ENCODE peak calls at places on chromosomes 4 and X, in eight cellular contexts. Z, V, S, Y, G, X, E and M are unnamed samples.

GRCh38 chr4:169243808-169244207 is 26.9 kb downstream of the SH3RF1 start:
- DNase-seq in Z (no peak), V (no peak), S (peak; percentile 58), Y (no peak), G (no peak), X (peak; percentile 27), E (no peak), M (peak; percentile 34)

GRCh38 chr4:55214172-55214571 is 88.8 kb upstream of the KDR start:
- DNase-seq in Z (no peak), V (no peak), S (peak; percentile 2), Y (no peak), G (no peak), X (no peak), E (no peak), M (no peak)

GRCh38 chrX:103730147-103730546 is 19.4 kb downstream of the TMEM31 start:
- DNase-seq in Z (no peak), V (no peak), S (no peak), Y (no peak), G (no peak), X (no peak), E (no peak), M (no peak)

GRCh38 chr4:69773443-69773842 is 13.0 kb upstream of the SULT1B1 start:
- DNase-seq in Z (no peak), V (no peak), S (no peak), Y (no peak), G (no peak), X (no peak), E (no peak), M (no peak)

GRCh38 chr4:74118600-74119351 is 19.8 kb upstream of the CXCL2 start:
- DNase-seq in Z (no peak), V (no peak), S (no peak), Y (no peak), G (no peak), X (no peak), E (no peak), M (no peak)

GRCh38 chr4:77465271-77465670 is 140.3 kb upstream of the CXCL13 start:
- DNase-seq in Z (no peak), V (no peak), S (peak; percentile 4), Y (peak; percentile 19), G (peak; percentile 47), X (no peak), E (no peak), M (no peak)

GRCh38 chrX:23901805-23902204 is 5.9 kb downstream of the APOO start:
- DNase-seq in Z (no peak), V (peak; percentile 59), S (peak; percentile 47), Y (peak; percentile 52), G (no peak), X (peak; percentile 88), E (no peak), M (peak; percentile 45)

GRCh38 chr4:184064877-184065276 is 152.8 kb downstream of the ENPP6 start:
- DNase-seq in Z (no peak), V (no peak), S (no peak), Y (no peak), G (peak; percentile 91), X (no peak), E (no peak), M (no peak)

GRCh38 chr4:163611172-163611571 is 116.7 kb downstream of the TMA16 start:
- DNase-seq in Z (no peak), V (no peak), S (no peak), Y (no peak), G (no peak), X (no peak), E (no peak), M (no peak)

GRCh38 chr4:73668806-73669205 is 48.6 kb upstream of the RASSF6 start:
- DNase-seq in Z (no peak), V (no peak), S (peak; percentile 60), Y (no peak), G (no peak), X (no peak), E (no peak), M (no peak)

GRCh38 chrX:133190877-133191738 is 27.0 kb downstream of the TFDP3 start:
- DNase-seq in Z (no peak), V (no peak), S (no peak), Y (no peak), G (no peak), X (peak; percentile 9), E (no peak), M (no peak)

GRCh38 chr4:176451441-176451840 is 131.7 kb downstream of the SPCS3 start:
- DNase-seq in Z (no peak), V (no peak), S (no peak), Y (no peak), G (no peak), X (peak; percentile 70), E (no peak), M (no peak)

GRCh38 chrX:153582896-153583295 is 16.0 kb downstream of the CCNQ start:
- DNase-seq in Z (peak; percentile 60), V (no peak), S (no peak), Y (peak; percentile 88), G (peak; percentile 38), X (peak; percentile 53), E (no peak), M (no peak)

GRCh38 chrX:150768132-150768485 is 74.9 kb downstream of the MTMR1 start:
- DNase-seq in Z (no peak), V (no peak), S (no peak), Y (no peak), G (no peak), X (no peak), E (no peak), M (no peak)

GRCh38 chr4:34183916-34184315 is 2060.4 kb downstream of the ARAP2 start:
- DNase-seq in Z (no peak), V (no peak), S (peak; percentile 18), Y (no peak), G (no peak), X (no peak), E (no peak), M (no peak)

GRCh38 chr4:128915544-128915943 is 106.0 kb downstream of the JADE1 start:
- DNase-seq in Z (no peak), V (no peak), S (no peak), Y (no peak), G (no peak), X (no peak), E (no peak), M (no peak)

GRCh38 chr4:128921954-128922353 is 112.5 kb downstream of the JADE1 start:
- DNase-seq in Z (no peak), V (no peak), S (no peak), Y (no peak), G (no peak), X (no peak), E (no peak), M (no peak)

GRCh38 chr4:128913228-128913627 is 103.7 kb downstream of the JADE1 start:
- DNase-seq in Z (no peak), V (no peak), S (no peak), Y (peak; percentile 15), G (no peak), X (no peak), E (no peak), M (no peak)

GRCh38 chr4:128916832-128917231 is 107.3 kb downstream of the JADE1 start:
- DNase-seq in Z (no peak), V (peak; percentile 11), S (no peak), Y (peak; percentile 19), G (no peak), X (no peak), E (no peak), M (no peak)

GRCh38 chr4:128917781-128918180 is 108.3 kb downstream of the JADE1 start:
- DNase-seq in Z (no peak), V (no peak), S (no peak), Y (peak; percentile 25), G (no peak), X (no peak), E (no peak), M (no peak)
- TF ChIP-seq CTCF in Z (no peak), V (no peak), S (no peak), Y (no peak), G (no peak), X (no peak), E (no peak), M (no peak)

GRCh38 chrX:134369576-134369975 is 90.4 kb upstream of the HPRT1 start:
- DNase-seq in Z (no peak), V (no peak), S (no peak), Y (peak; percentile 50), G (no peak), X (no peak), E (no peak), M (no peak)
- TF ChIP-seq CTCF in Z (no peak), V (no peak), S (no peak), Y (no peak), G (no peak), X (no peak), E (no peak), M (no peak)

GRCh38 chrX:41333744-41333993 is 293 bp upstream of the DDX3X start:
- DNase-seq in Z (no peak), V (peak; percentile 89), S (no peak), Y (peak; percentile 74), G (no peak), X (peak; percentile 90), E (peak; percentile 40), M (peak; percentile 78)

GRCh38 chrX:41332988-41333743 is 796 bp upstream of the DDX3X start:
- DNase-seq in Z (peak; percentile 80), V (peak; percentile 90), S (peak; percentile 71), Y (peak; percentile 91), G (peak; percentile 88), X (peak; percentile 91), E (peak; percentile 72), M (no peak)

GRCh38 chrX:41334866-41335589 is 1.1 kb downstream of the DDX3X start:
- DNase-seq in Z (no peak), V (peak; percentile 76), S (peak; percentile 35), Y (peak; percentile 54), G (peak; percentile 57), X (no peak), E (peak; percentile 12), M (no peak)

GRCh38 chrX:41335590-41336331 is 1.8 kb downstream of the DDX3X start:
- DNase-seq in Z (no peak), V (no peak), S (peak; percentile 51), Y (no peak), G (no peak), X (no peak), E (no peak), M (no peak)

DNA sequence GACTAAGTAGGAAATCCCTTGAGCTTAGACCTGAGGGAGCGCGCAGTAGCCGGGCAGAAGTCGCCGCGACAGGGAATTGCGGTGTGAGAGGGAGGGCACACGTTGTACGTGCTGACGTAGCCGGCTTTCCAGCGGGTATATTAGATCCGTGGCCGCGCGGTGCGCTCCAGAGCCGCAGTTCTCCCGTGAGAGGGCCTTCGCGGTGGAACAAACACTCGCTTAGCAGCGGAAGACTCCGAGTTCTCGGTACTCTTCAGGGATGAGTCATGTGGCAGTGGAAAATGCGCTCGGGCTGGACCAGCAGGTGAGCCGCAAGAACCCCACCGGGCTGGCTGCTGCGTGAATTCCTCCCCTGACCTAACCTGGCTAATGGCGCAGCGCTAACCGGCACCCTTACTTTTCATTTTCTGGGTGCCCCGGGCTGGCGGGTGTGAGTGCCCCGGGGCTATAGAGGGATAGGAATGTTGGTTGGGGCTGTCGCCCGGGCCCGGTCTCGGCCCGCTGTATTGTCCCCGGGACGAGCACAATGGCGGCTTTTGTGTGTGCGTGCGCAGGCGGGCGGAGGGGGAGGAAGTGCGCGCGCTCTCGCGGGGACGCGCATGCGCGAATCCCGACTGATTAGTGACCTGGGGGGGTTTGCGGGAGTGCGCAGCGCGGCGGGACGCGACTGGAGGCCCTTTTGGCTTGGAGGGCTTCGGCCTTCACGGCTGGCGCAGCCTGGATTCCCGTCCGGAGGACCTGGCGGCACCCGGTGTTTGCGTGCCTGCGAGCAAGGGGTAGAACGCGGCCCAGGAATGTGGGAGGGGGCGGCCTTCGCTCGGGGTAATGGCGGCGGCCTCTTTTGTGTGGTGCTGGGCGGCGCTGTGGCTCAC is at the start of gene DDX3X:
- DNase-seq in Z (peak; percentile 78), V (peak; percentile 93), S (peak; percentile 88), Y (peak; percentile 83), G (peak; percentile 89), X (peak; percentile 88), E (peak; percentile 59), M (peak; percentile 84)
- TF ChIP-seq CTCF in Z (no peak), V (peak; percentile 51), S (no peak), Y (no peak), G (no peak), X (peak; percentile 19), E (no peak), M (peak; percentile 29)

GRCh38 chr4:106065018-106065417 is 169.7 kb downstream of the NPNT start:
- DNase-seq in Z (no peak), V (no peak), S (no peak), Y (no peak), G (no peak), X (no peak), E (no peak), M (no peak)
- TF ChIP-seq CTCF in Z (no peak), V (no peak), S (no peak), Y (no peak), G (no peak), X (no peak), E (no peak), M (no peak)